ENCODE peak calls at places on chromosomes 13 and 19, in ten cellular contexts. Q is NCI-H526 treated with DMSO at 0.1 percent for 48 hours; E is stimulated activated CD4-positive, alpha-beta T cell treated with anti-CD3 and anti-CD28 coated beads, Interleukin-1b, Interleukin-23, amount 100 ng/mL, for 24 hours; I is adipocyte; S is heart right ventricle; Y is activated CD4-positive, alpha-beta T cell treated with anti-CD3 and anti-CD28 coated beads, Interleukin-2, amount 10 ng/mL, durations not matched to agents 7 days and 5 days; D is AG08396; N is cardiac muscle cell; O is T follicular helper cell; J is BJ. W is an unnamed sample.

GRCh38 chr13:31686660-31687430 is 52.5 kb upstream of the RXFP2 start:
- DNase-seq in S (no peak), E (no peak), N (no peak), O (no peak), D (no peak), I (peak), J (no peak), Y (no peak), Q (no peak), W (peak)

GRCh38 chr13:36363464-36363863 is 17.3 kb upstream of the SPART start:
- DNase-seq in Y (no peak), I (no peak), J (no peak), D (no peak), S (no peak), E (no peak), N (no peak), O (no peak), Q (no peak), W (no peak)

GRCh38 chr13:24630851-24631341 is 49.3 kb upstream of the ATP12A start:
- DNase-seq in D (peak), J (no peak), E (no peak), Y (no peak), I (no peak), O (no peak), S (no peak), N (peak), Q (no peak), W (peak)

GRCh38 chr19:16509141-16510061 is 13.2 kb downstream of the C19orf44 start:
- DNase-seq in S (peak), I (no peak), E (no peak), Q (no peak), O (no peak), D (peak), N (no peak), J (no peak), Y (no peak), W (no peak)

GRCh38 chr19:18333680-18334079 is 6.7 kb upstream of the PGPEP1 start:
- DNase-seq in O (no peak), J (no peak), Y (no peak), D (no peak), Q (no peak), E (no peak), I (no peak), S (no peak), N (no peak), W (no peak)

GRCh38 chr13:98511435-98511834 is 65.5 kb downstream of the STK24 start:
- DNase-seq in D (no peak), Y (no peak), S (no peak), E (no peak), N (no peak), I (no peak), J (no peak), Q (no peak), O (no peak), W (no peak)

GRCh38 chr13:112890316-112891131 is 78.5 kb upstream of the MCF2L start:
- DNase-seq in O (no peak), D (no peak), J (no peak), I (no peak), S (no peak), Y (no peak), Q (no peak), E (no peak), N (no peak), W (no peak)

GRCh38 chr13:66341038-66341437 is 889.1 kb downstream of the PCDH9 start:
- DNase-seq in J (no peak), Q (no peak), O (no peak), I (no peak), N (no peak), S (no peak), E (no peak), Y (no peak), D (no peak), W (no peak)

GRCh38 chr19:36686365-36687213 is 823 bp upstream of the ZNF567 start:
- DNase-seq in E (no peak), S (peak), Q (no peak), J (no peak), N (peak), Y (no peak), I (no peak), D (peak), O (no peak), W (peak)

GRCh38 chr13:30193279-30194234 is 113.8 kb downstream of the KATNAL1 start:
- DNase-seq in J (no peak), Q (peak), S (no peak), I (no peak), N (no peak), O (no peak), E (no peak), D (no peak), Y (no peak), W (no peak)

GRCh38 chr19:46192990-46193650 is 36.4 kb upstream of the IGFL1 start:
- DNase-seq in N (no peak), E (no peak), Q (no peak), O (no peak), Y (no peak), D (peak), J (peak), I (peak), S (no peak), W (peak)

GRCh38 chr19:44356383-44357111 is at the start of gene ZNF112:
- DNase-seq in N (peak), J (peak), D (peak), Q (peak), I (peak), E (no peak), S (peak), O (no peak), Y (no peak), W (peak)

GRCh38 chr19:12991296-12991695 is 4.0 kb upstream of the NFIX start:
- DNase-seq in O (no peak), I (no peak), S (no peak), J (no peak), Q (no peak), E (no peak), Y (no peak), N (no peak), D (no peak), W (no peak)

GRCh38 chr19:19447536-19448237 is 42.2 kb downstream of the GATAD2A start:
- DNase-seq in I (no peak), D (no peak), J (no peak), Y (peak), N (no peak), O (peak), E (no peak), S (no peak), Q (no peak), W (no peak)

GRCh38 chr13:90498816-90499215 is 848.7 kb upstream of the MIR17HG start:
- DNase-seq in Q (no peak), E (no peak), I (no peak), S (no peak), N (no peak), J (no peak), O (no peak), Y (no peak), D (no peak), W (no peak)

GRCh38 chr13:112150352-112150751 is 83.4 kb downstream of the SOX1 start:
- DNase-seq in Y (no peak), I (no peak), S (no peak), Q (no peak), N (peak), E (no peak), O (no peak), D (no peak), J (no peak), W (no peak)

GRCh38 chr19:33260628-33261418 is 35.2 kb upstream of the SLC7A10 start:
- DNase-seq in Y (peak), S (no peak), N (no peak), D (no peak), J (no peak), Q (no peak), O (no peak), I (no peak), E (no peak), W (no peak)

GRCh38 chr13:21037656-21038055 is 23.7 kb downstream of the LATS2 start:
- DNase-seq in N (no peak), O (no peak), E (no peak), S (no peak), Q (no peak), I (no peak), J (no peak), Y (no peak), D (no peak), W (no peak)

GRCh38 chr19:35330475-35330874 is 1.5 kb downstream of the CD22 start:
- DNase-seq in Q (no peak), J (no peak), Y (no peak), N (no peak), E (no peak), D (no peak), S (no peak), I (no peak), O (no peak), W (no peak)

GRCh38 chr13:24270639-24271131 is 38.7 kb upstream of the C1QTNF9 start:
- DNase-seq in D (peak), S (peak), Y (peak), Q (no peak), N (peak), J (no peak), E (no peak), O (peak), I (peak), W (peak)

GRCh38 chr13:30222253-30222652 is 85.1 kb downstream of the KATNAL1 start:
- DNase-seq in S (no peak), O (no peak), J (no peak), Y (no peak), N (no peak), E (no peak), D (no peak), Q (no peak), I (no peak), W (peak)

GRCh38 chr19:850221-850978 is 1.7 kb upstream of the ELANE start:
- DNase-seq in N (peak), J (peak), E (no peak), I (peak), Y (no peak), S (peak), Q (peak), D (peak), O (no peak), W (peak)

GRCh38 chr13:40394304-40394983 is 272.0 kb downstream of the FOXO1 start:
- DNase-seq in N (no peak), O (no peak), D (no peak), Y (no peak), S (no peak), Q (no peak), J (no peak), I (no peak), E (no peak), W (no peak)

GRCh38 chr13:89401209-89401810 is 1730.1 kb downstream of the SLITRK5 start:
- DNase-seq in N (no peak), E (no peak), O (no peak), I (peak), Q (no peak), D (no peak), S (no peak), Y (no peak), J (no peak), W (no peak)

GRCh38 chr13:73578251-73578875 is 519.6 kb downstream of the KLF5 start:
- DNase-seq in E (no peak), O (no peak), N (no peak), Y (no peak), J (no peak), D (peak), S (no peak), Q (peak), I (peak), W (no peak)

GRCh38 chr13:113275387-113275786 is 21.7 kb upstream of the LAMP1 start:
- DNase-seq in I (peak), J (no peak), Y (peak), E (no peak), Q (no peak), D (peak), S (no peak), N (peak), O (no peak), W (peak)

GRCh38 chr19:16880884-16881554 is 7.8 kb upstream of the F2RL3 start:
- DNase-seq in S (no peak), O (no peak), Q (no peak), J (no peak), I (no peak), Y (no peak), N (no peak), D (no peak), E (no peak), W (no peak)

W was measured in EH.